ENCODE peak calls at places on chromosomes 7 and 10, in eight cellular contexts. R, U, N, T, Q, I, Y and A are unnamed samples.

GRCh38 chr7:376306-376969 is 86.5 kb downstream of the FOXL3 start:
- DNase-seq in R (peak; percentile 72), U (no peak), N (no peak), T (no peak), Q (peak; percentile 38), I (no peak), Y (no peak), A (no peak)

GRCh38 chr7:149714910-149715471 is 58.4 kb downstream of the ZNF467 start:
- DNase-seq in R (peak; percentile 93), U (peak; percentile 30), N (no peak), T (peak; percentile 74), Q (no peak), I (no peak), Y (no peak), A (no peak)

GRCh38 chr10:124641282-124642075 is 102.7 kb downstream of the FAM53B start:
- DNase-seq in R (peak; percentile 76), U (no peak), N (no peak), T (peak; percentile 90), Q (peak; percentile 65), I (no peak), Y (peak; percentile 48), A (peak; percentile 94)

GRCh38 chr10:32419615-32420014 is 26.3 kb upstream of the CCDC7 start:
- DNase-seq in R (no peak), U (no peak), N (no peak), T (no peak), Q (no peak), I (no peak), Y (no peak), A (no peak)

GRCh38 chr7:156131881-156132280 is 319.6 kb upstream of the SHH start:
- DNase-seq in R (no peak), U (no peak), N (no peak), T (no peak), Q (no peak), I (no peak), Y (no peak), A (no peak)

GRCh38 chr7:123580406-123581161 is 21.0 kb upstream of the ASB15 start:
- DNase-seq in R (no peak), U (peak; percentile 61), N (peak; percentile 35), T (no peak), Q (peak; percentile 34), I (peak; percentile 38), Y (peak; percentile 43), A (peak; percentile 17)

GRCh38 chr10:73480158-73480557 is 15.7 kb downstream of the PPP3CB start:
- DNase-seq in R (no peak), U (peak; percentile 21), N (no peak), T (no peak), Q (no peak), I (no peak), Y (no peak), A (no peak)

GRCh38 chr10:24843256-24843655 is 109.2 kb downstream of the PRTFDC1 start:
- DNase-seq in R (no peak), U (no peak), N (no peak), T (no peak), Q (no peak), I (no peak), Y (no peak), A (no peak)

GRCh38 chr10:112723876-112724275 is 226.2 kb upstream of the TCF7L2 start:
- DNase-seq in R (no peak), U (no peak), N (no peak), T (no peak), Q (no peak), I (no peak), Y (no peak), A (no peak)

GRCh38 chr7:637826-638225 is 88.7 kb upstream of the DNAAF5 start:
- DNase-seq in R (no peak), U (no peak), N (no peak), T (no peak), Q (no peak), I (no peak), Y (no peak), A (no peak)

GRCh38 chr7:152968003-152968402 is 208.5 kb downstream of the ACTR3B start:
- DNase-seq in R (no peak), U (no peak), N (no peak), T (no peak), Q (no peak), I (no peak), Y (no peak), A (no peak)

GRCh38 chr7:38574121-38574520 is 57.1 kb downstream of the AMPH start:
- DNase-seq in R (no peak), U (no peak), N (no peak), T (no peak), Q (no peak), I (no peak), Y (no peak), A (no peak)

GRCh38 chr7:158001621-158002320 is 585.9 kb downstream of the PTPRN2 start:
- DNase-seq in R (peak; percentile 65), U (no peak), N (no peak), T (no peak), Q (peak; percentile 78), I (no peak), Y (no peak), A (no peak)

GRCh38 chr10:13637303-13637856 is 50.6 kb downstream of the PRPF18 start:
- DNase-seq in R (no peak), U (peak; percentile 71), N (no peak), T (no peak), Q (no peak), I (no peak), Y (no peak), A (no peak)

GRCh38 chr10:76675561-76675950 is 962.1 kb downstream of the KCNMA1 start:
- DNase-seq in R (no peak), U (no peak), N (no peak), T (no peak), Q (no peak), I (no peak), Y (no peak), A (no peak)

DNA sequence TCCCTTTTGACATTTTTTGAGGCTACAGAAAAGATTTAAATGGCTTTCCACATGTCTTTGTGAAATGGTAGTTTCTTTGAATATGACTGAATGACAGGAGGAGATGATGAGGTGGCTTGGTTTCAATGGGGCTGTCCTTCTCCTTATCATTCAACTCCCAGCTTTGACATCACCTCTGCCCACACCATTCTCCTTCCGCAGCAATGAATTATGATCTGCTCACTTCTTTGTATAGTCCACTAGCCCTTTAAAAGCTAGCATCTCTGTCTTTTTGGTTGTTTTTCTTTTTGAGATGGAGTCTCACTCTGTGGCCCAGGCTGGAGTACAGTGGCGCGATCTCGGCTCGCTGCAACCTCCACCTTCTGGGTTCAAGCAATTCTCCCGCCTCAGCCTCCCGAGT is 31.7 kb downstream of the DCLRE1A start:
- DNase-seq in R (no peak), U (no peak), N (no peak), T (no peak), Q (no peak), I (no peak), Y (peak; percentile 69), A (no peak)
- TF ChIP-seq POLR2AphosphoS5 in R (no peak), U (no peak), N (no peak), T (no peak), Q (no peak), I (no peak), Y (no peak), A (no peak)

DNA sequence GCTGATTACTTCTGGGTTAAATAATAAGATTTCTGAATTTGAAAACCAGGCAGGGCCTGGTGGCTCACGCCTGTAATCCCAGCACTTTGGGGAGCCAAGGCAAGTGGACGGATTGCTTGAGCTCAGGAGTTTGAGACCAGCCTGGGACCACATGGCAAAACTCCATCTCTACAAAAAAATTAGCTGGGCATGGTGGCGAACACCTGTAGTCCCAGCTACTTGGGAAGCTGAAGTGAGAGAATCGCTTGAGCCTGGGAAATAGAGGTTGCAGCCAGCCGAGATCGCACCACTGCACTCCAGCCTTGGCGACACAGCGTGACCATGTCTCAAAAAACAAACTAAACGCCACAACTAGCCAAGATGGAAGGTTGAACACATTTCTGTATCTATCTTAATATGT is 3.5 kb downstream of the CYCS start:
- DNase-seq in R (no peak), U (no peak), N (no peak), T (no peak), Q (no peak), I (no peak), Y (no peak), A (no peak)
- TF ChIP-seq POLR2AphosphoS5 in R (no peak), U (no peak), N (no peak), T (no peak), Q (no peak), I (no peak), Y (no peak), A (no peak)

GRCh38 chr7:50502001-50502684 is 52.0 kb upstream of the FIGNL1 start:
- DNase-seq in R (peak; percentile 53), U (peak; percentile 68), N (no peak), T (peak; percentile 95), Q (no peak), I (no peak), Y (no peak), A (no peak)
- TF ChIP-seq POLR2AphosphoS5 in R (peak; percentile 74), U (peak; percentile 29), N (no peak), T (peak; percentile 95), Q (no peak), I (no peak), Y (no peak), A (no peak)

GRCh38 chr10:89167915-89168314 is 39.2 kb downstream of the CH25H start:
- DNase-seq in R (no peak), U (no peak), N (no peak), T (no peak), Q (no peak), I (no peak), Y (no peak), A (no peak)
- TF ChIP-seq POLR2AphosphoS5 in R (no peak), U (no peak), N (no peak), T (no peak), Q (no peak), I (no peak), Y (no peak), A (no peak)

GRCh38 chr7:92623544-92623943 is 33.4 kb upstream of the FAM133B start:
- DNase-seq in R (no peak), U (no peak), N (no peak), T (no peak), Q (no peak), I (no peak), Y (no peak), A (no peak)

GRCh38 chr7:92621641-92622429 is 31.6 kb upstream of the FAM133B start:
- DNase-seq in R (no peak), U (no peak), N (no peak), T (no peak), Q (no peak), I (no peak), Y (no peak), A (no peak)

GRCh38 chr7:92624298-92624996 is 34.3 kb upstream of the FAM133B start:
- DNase-seq in R (no peak), U (no peak), N (no peak), T (no peak), Q (no peak), I (no peak), Y (no peak), A (no peak)

GRCh38 chr7:92622680-92623079 is 32.5 kb upstream of the FAM133B start:
- DNase-seq in R (no peak), U (no peak), N (no peak), T (no peak), Q (no peak), I (no peak), Y (no peak), A (no peak)

DNA sequence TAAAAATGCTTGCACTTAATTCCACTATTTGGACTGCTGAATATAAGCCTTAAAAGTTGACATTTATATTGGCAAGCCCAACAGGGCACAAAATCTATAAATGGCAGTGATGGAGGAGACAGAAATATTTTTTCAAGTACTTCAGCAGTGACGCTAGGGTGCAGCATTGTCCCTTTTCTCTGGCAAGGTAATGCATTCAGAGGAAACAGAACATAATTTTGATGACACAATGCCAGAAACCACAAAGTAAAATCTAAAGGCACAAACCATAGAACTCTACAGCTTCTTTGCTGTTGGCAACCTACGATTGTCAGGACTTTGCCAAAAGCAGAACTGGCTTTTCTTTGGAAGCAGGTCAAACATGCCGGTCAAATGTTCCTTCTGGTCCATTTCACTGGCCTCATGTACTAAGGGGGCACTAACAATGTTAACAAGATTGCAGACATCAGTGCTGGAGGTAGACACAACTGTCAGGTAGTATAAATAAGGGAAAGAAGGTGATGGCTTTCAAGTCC is 30.9 kb upstream of the FAM133B start:
- DNase-seq in R (no peak), U (peak; percentile 90), N (peak; percentile 53), T (peak; percentile 73), Q (peak; percentile 53), I (peak; percentile 80), Y (peak; percentile 40), A (peak; percentile 90)
- TF ChIP-seq POLR2AphosphoS5 in R (no peak), U (no peak), N (no peak), T (no peak), Q (peak; percentile 71), I (no peak), Y (no peak), A (no peak)